ENCODE peak calls at places on chromosomes 11 and 22, in four cellular contexts. T is HFF-Myc, M is pancreas, K is T-helper 2 cell. H is an unnamed sample.

GRCh38 chr11:65505434-65506315 is 6.8 kb downstream of the MALAT1 start:
- DNase-seq in T (peak; percentile 15), M (no peak), K (no peak), H (peak; percentile 57)

GRCh38 chr11:114079406-114080072 is 20.0 kb downstream of the ZBTB16 start:
- DNase-seq in T (no peak), M (no peak), K (no peak), H (no peak)

GRCh38 chr11:40129276-40129675 is 1330.2 kb downstream of the LRRC4C start:
- DNase-seq in T (no peak), M (no peak), K (no peak), H (no peak)

GRCh38 chr22:42324991-42325710 is 54.7 kb upstream of the TCF20 start:
- DNase-seq in T (no peak), M (no peak), K (no peak), H (no peak)

GRCh38 chr11:128598096-128598495 is 10.7 kb upstream of the ETS1 start:
- DNase-seq in T (no peak), M (no peak), K (no peak), H (no peak)

GRCh38 chr11:116420770-116421528 is 351.8 kb downstream of the BUD13 start:
- DNase-seq in T (no peak), M (no peak), K (no peak), H (no peak)

GRCh38 chr22:32042924-32043323 is at the start of gene SLC5A1:
- DNase-seq in T (no peak), M (peak; percentile 91), K (no peak), H (peak; percentile 46)

GRCh38 chr11:18259259-18259658 is 6.8 kb upstream of the SAA1 start:
- DNase-seq in T (no peak), M (no peak), K (no peak), H (no peak)

GRCh38 chr11:3866206-3866605 is 10.7 kb downstream of the STIM1 start:
- DNase-seq in T (no peak), M (no peak), K (no peak), H (peak; percentile 74)

GRCh38 chr11:10612217-10612862 is 43.9 kb upstream of the LYVE1 start:
- DNase-seq in T (no peak), M (no peak), K (no peak), H (no peak)

GRCh38 chr22:23583836-23584235 is 3.7 kb upstream of the IGLL1 start:
- DNase-seq in T (no peak), M (no peak), K (no peak), H (no peak)

GRCh38 chr22:45268958-45269844 is 15.5 kb upstream of the UPK3A start:
- DNase-seq in T (no peak), M (peak; percentile 94), K (peak; percentile 95), H (peak; percentile 89)

GRCh38 chr11:31809857-31810778 is 1.0 kb downstream of the PAX6 start:
- DNase-seq in T (no peak), M (peak; percentile 81), K (no peak), H (no peak)

GRCh38 chr11:79492008-79492407 is 51.2 kb upstream of the TENM4 start:
- DNase-seq in T (no peak), M (no peak), K (no peak), H (no peak)